ENCODE peak calls at places on chromosomes 2 and 18, in nine cellular contexts. H, N, A, W, L, G, I, Z and U are unnamed samples.

GRCh38 chr2:157492189-157492773 is 48.4 kb upstream of the CYTIP start:
- DNase-seq in H (peak; percentile 29), G (peak; percentile 55), L (peak; percentile 49), I (peak; percentile 67), W (peak; percentile 53), N (peak; percentile 39), A (peak; percentile 77), Z (peak; percentile 85), U (no peak)

GRCh38 chr2:45992021-45992745 is 305.0 kb upstream of the EPAS1 start:
- DNase-seq in W (no peak), G (no peak), N (peak; percentile 87), A (peak; percentile 77), I (peak; percentile 70), L (no peak), H (no peak), Z (no peak), U (peak; percentile 79)

GRCh38 chr18:2502880-2503279 is 68.4 kb downstream of the METTL4 start:
- DNase-seq in G (no peak), I (no peak), H (no peak), Z (no peak), L (no peak), N (no peak), A (no peak), W (no peak), U (no peak)

GRCh38 chr2:224520064-224520463 is 65.1 kb downstream of the CUL3 start:
- DNase-seq in L (no peak), W (no peak), H (no peak), Z (no peak), G (no peak), I (no peak), N (no peak), A (no peak), U (no peak)

GRCh38 chr2:144459937-144460336 is 60.0 kb downstream of the ZEB2 start:
- DNase-seq in G (no peak), L (no peak), W (no peak), N (no peak), H (no peak), I (no peak), A (no peak), Z (no peak), U (no peak)

GRCh38 chr2:223626713-223627112 is 24.6 kb upstream of the SCG2 start:
- DNase-seq in N (no peak), A (no peak), W (no peak), Z (no peak), G (no peak), L (no peak), I (no peak), H (no peak), U (no peak)

GRCh38 chr2:64858541-64859031 is 130.6 kb upstream of the SLC1A4 start:
- DNase-seq in Z (peak; percentile 79), G (no peak), I (peak; percentile 70), W (no peak), N (no peak), H (no peak), L (no peak), A (peak; percentile 24), U (peak; percentile 66)

GRCh38 chr2:120735750-120736170 is at the start of gene GLI2:
- DNase-seq in Z (peak; percentile 81), A (peak; percentile 65), W (no peak), I (peak; percentile 89), L (peak; percentile 65), G (no peak), H (peak; percentile 63), N (peak; percentile 77), U (peak; percentile 86)

GRCh38 chr18:28086530-28087172 is 90.3 kb downstream of the CDH2 start:
- DNase-seq in L (no peak), A (no peak), N (no peak), G (no peak), W (no peak), H (no peak), Z (no peak), I (no peak), U (no peak)

GRCh38 chr2:211468881-211469280 is 912.5 kb downstream of the CPS1 start:
- DNase-seq in H (no peak), I (no peak), W (no peak), Z (no peak), N (no peak), A (no peak), G (no peak), L (no peak), U (no peak)

GRCh38 chr2:16700566-16701259 is 35.1 kb upstream of the CYRIA start:
- DNase-seq in W (no peak), H (no peak), G (no peak), A (no peak), L (no peak), Z (no peak), N (no peak), I (no peak), U (no peak)

GRCh38 chr2:231687133-231687852 is 21.0 kb upstream of the PTMA start:
- DNase-seq in L (no peak), Z (peak; percentile 93), H (peak; percentile 84), G (no peak), N (no peak), W (no peak), I (peak; percentile 83), A (peak; percentile 74), U (no peak)

GRCh38 chr2:238863231-238863630 is 15.3 kb downstream of the TWIST2 start:
- DNase-seq in H (no peak), A (no peak), Z (peak; percentile 37), W (no peak), G (no peak), N (no peak), L (no peak), I (no peak), U (peak; percentile 78)

GRCh38 chr2:238864207-238865014 is 16.5 kb downstream of the TWIST2 start:
- DNase-seq in A (peak; percentile 89), W (peak; percentile 80), Z (peak; percentile 66), H (no peak), G (peak; percentile 86), L (peak; percentile 78), I (peak; percentile 97), N (peak; percentile 87), U (peak; percentile 95)

GRCh38 chr2:238865015-238865719 is 17.3 kb downstream of the TWIST2 start:
- DNase-seq in Z (peak; percentile 44), L (no peak), I (no peak), G (no peak), W (no peak), N (no peak), A (no peak), H (no peak), U (peak; percentile 71)

GRCh38 chr2:238862701-238863100 is 14.8 kb downstream of the TWIST2 start:
- DNase-seq in N (no peak), I (no peak), G (no peak), W (no peak), Z (no peak), H (no peak), A (no peak), L (no peak), U (no peak)

DNA sequence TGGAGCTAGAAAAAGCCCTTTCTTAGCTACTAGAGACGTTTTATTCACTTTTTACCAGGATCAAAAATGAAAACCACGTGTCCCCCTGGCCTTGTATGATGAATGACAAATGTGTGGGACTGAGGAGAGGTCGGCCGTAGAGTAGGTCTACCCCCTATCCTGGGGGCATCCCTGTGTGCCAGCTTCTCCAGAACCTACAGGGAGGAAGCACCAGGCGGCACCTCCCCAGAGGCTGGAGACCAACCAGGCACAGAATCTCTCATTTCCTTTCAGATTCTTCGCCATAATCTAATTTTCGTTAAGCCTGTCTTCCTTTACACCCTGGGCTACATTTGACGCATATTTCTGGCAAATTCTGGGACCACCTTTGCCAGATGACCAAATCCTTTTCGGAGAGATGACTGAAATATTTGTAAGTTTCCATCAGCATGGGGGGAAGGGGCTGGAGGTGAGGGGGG is 15.9 kb downstream of the TWIST2 start:
- DNase-seq in A (no peak), G (no peak), L (no peak), I (peak; percentile 60), Z (no peak), N (no peak), H (no peak), W (no peak), U (no peak)
- H3K4me3 ChIP-seq in A (no peak overlapping the region), G (no peak overlapping the region), L (no peak overlapping the region), I (no peak overlapping the region), Z (no peak overlapping the region), N (no peak overlapping the region), H (no peak overlapping the region), W (peak overlapping the region; percentile 24), U (no peak overlapping the region)

GRCh38 chr2:10891391-10891790 is 20.3 kb upstream of the KCNF1 start:
- DNase-seq in W (no peak), Z (no peak), H (no peak), A (no peak), G (no peak), I (no peak), N (no peak), L (no peak), U (no peak)
- TF ChIP-seq POLR2AphosphoS5 in W (no peak), Z (no peak), H (no peak), A (no peak), G (no peak), I (no peak), N (no peak), L (no peak), U (no peak)

GRCh38 chr18:23032030-23032582 is 99.0 kb downstream of the RBBP8 start:
- DNase-seq in L (no peak), W (no peak), I (no peak), G (no peak), N (no peak), A (no peak), Z (no peak), H (no peak), U (no peak)
- H3K4me3 ChIP-seq in L (no peak overlapping the region), W (no peak overlapping the region), I (no peak overlapping the region), G (no peak overlapping the region), N (no peak overlapping the region), A (no peak overlapping the region), Z (no peak overlapping the region), H (no peak overlapping the region), U (no peak overlapping the region)

DNA sequence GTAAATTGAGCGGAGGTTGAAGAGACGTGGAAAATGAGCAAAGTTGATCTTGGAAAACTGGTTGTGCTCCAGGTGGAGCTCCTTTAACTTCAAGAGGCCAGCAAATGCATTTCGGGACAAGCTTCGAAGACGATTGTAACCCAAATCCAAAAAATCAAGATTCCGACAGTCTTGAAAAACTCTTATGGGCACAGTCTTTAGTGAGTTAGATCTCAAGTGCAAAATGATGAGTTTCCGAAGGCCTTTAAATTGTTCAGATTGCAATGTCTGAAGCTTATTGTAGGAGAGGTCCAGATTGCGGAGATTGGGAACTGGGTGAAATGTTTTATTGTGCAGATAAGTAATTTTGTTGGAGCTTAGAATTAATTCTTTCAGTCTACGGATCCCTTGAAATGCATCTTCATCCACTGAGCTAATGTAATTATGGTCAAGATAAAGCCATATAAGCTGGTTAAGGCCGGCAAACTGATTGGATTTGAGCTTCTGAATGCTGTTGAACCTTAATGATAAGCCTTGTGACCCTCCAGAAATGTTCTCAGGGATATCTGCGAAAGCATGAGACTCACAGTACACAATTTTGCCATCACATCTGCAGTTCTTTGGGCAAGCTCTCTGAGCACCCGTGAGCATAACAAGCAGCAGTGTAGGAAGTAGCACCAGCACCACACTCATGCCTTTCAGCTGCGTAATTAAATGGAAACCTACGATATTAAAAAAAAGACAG is 2.9 kb downstream of the LRRTM4 start:
- DNase-seq in G (no peak), W (no peak), I (no peak), L (no peak), Z (no peak), A (no peak), N (no peak), H (no peak), U (no peak)
- TF ChIP-seq POLR2AphosphoS5 in G (no peak), W (no peak), I (no peak), L (no peak), Z (no peak), A (no peak), N (no peak), H (no peak), U (no peak)